ENCODE peak calls at places on chromosomes 1 and 21, in eight cellular contexts. T, W, L, P, A, J, U and B are unnamed samples. For H3K36me3, the result is how much of the 10 kb centered on the place peaks cover.

GRCh38 chr1:64192290-64192689 is 11.1 kb upstream of the UBE2U start:
- DNase-seq in W (no peak), L (no peak), A (no peak), T (no peak), J (no peak), P (no peak), U (no peak), B (no peak)

GRCh38 chr21:45261093-45261492 is 26.6 kb downstream of the POFUT2 start:
- DNase-seq in T (no peak), U (no peak), J (no peak), A (no peak), P (no peak), W (no peak), L (no peak), B (no peak)

GRCh38 chr1:22470227-22470626 is 18.6 kb downstream of the ZBTB40 start:
- DNase-seq in A (no peak), L (no peak), U (no peak), W (no peak), T (no peak), P (no peak), J (no peak), B (no peak)

GRCh38 chr1:11157394-11157793 is 31.8 kb upstream of the ANGPTL7 start:
- DNase-seq in L (no peak), W (no peak), P (no peak), T (no peak), U (no peak), A (no peak), J (no peak), B (no peak)

GRCh38 chr1:230581446-230582079 is 60.7 kb upstream of the COG2 start:
- DNase-seq in W (no peak), T (no peak), U (no peak), A (no peak), P (no peak), J (no peak), L (no peak), B (no peak)

GRCh38 chr1:112527266-112528010 is 18.7 kb downstream of the WNT2B start:
- DNase-seq in W (peak), A (no peak), P (no peak), L (no peak), J (no peak), U (no peak), T (no peak), B (no peak)

GRCh38 chr1:6427445-6428390 is 3.1 kb downstream of the ESPN start:
- DNase-seq in W (no peak), P (no peak), A (no peak), J (no peak), U (no peak), T (no peak), L (no peak), B (no peak)

GRCh38 chr1:58031416-58031815 is 515.1 kb downstream of the OMA1 start:
- DNase-seq in W (no peak), L (no peak), P (no peak), J (no peak), T (no peak), U (no peak), A (no peak), B (no peak)

GRCh38 chr1:6473974-6474814 is 8.2 kb upstream of the TNFRSF25 start:
- DNase-seq in A (no peak), J (no peak), U (no peak), P (no peak), T (no peak), L (no peak), W (no peak), B (no peak)

GRCh38 chr1:113488576-113489177 is 98.4 kb downstream of the MAGI3 start:
- DNase-seq in J (no peak), T (no peak), U (peak), W (no peak), L (no peak), P (peak), A (no peak), B (no peak)

GRCh38 chr1:24384251-24385090 is 29.1 kb downstream of the STPG1 start:
- DNase-seq in T (no peak), P (peak), L (peak), U (peak), J (no peak), W (no peak), A (no peak), B (no peak)

GRCh38 chr1:239025997-239026694 is 360.2 kb upstream of the CHRM3 start:
- DNase-seq in P (no peak), J (no peak), T (no peak), A (no peak), L (no peak), U (no peak), W (no peak), B (no peak)

GRCh38 chr1:169595764-169596711 is 9.8 kb upstream of the F5 start:
- DNase-seq in U (peak), W (peak), P (peak), T (no peak), J (no peak), A (no peak), L (no peak), B (no peak)

GRCh38 chr1:160398823-160399222 is 1.5 kb upstream of the VANGL2 start:
- DNase-seq in L (no peak), J (no peak), W (no peak), T (no peak), A (no peak), P (peak), U (peak), B (no peak)

GRCh38 chr1:234772345-234773147 is 162.6 kb upstream of the IRF2BP2 start:
- DNase-seq in J (peak), T (peak), P (peak), L (peak), U (peak), W (peak), A (peak), B (peak)

GRCh38 chr1:93681095-93681548 is 515 bp downstream of the BCAR3 start:
- DNase-seq in T (no peak), U (no peak), W (no peak), J (no peak), A (peak), P (no peak), L (no peak), B (peak)

GRCh38 chr21:41865002-41865777 is 14.0 kb downstream of the PRDM15 start:
- DNase-seq in J (no peak), T (no peak), W (no peak), L (no peak), U (no peak), A (peak), P (no peak), B (peak)

GRCh38 chr1:67723620-67724019 is 38.6 kb downstream of the GADD45A start:
- DNase-seq in T (no peak), U (peak), A (no peak), W (no peak), L (no peak), P (peak), J (no peak), B (no peak)

DNA sequence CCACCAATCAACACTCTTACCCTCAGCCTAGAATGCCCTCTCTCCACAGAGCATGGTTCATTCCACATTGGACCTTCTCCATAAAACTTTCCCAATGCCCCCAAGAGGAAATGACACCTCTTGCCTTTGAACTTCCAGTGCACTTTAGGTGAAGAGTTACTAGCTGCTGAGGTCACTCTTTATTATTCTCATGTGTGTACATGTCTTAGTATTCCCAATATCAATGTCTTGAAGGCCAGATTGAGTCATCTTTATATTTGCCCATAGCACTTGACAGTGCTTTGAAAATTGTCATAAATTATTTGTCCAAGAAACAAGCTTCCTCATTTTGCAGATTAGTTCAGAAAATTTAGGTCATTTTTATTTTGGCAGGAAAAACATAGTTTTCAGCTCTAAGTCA is 8.1 kb upstream of the DNASE2B start:
- DNase-seq in P (peak), L (no peak), T (no peak), W (no peak), U (peak), A (no peak), J (no peak), B (no peak)
- TF ChIP-seq CTCF in P (no peak), L (no peak), T (no peak), W (no peak), U (no peak), A (no peak), J (no peak), B (no peak)

GRCh38 chr1:27795601-27796000 is 22.6 kb downstream of the STX12 start:
- DNase-seq in P (no peak), T (no peak), A (no peak), W (no peak), U (no peak), J (no peak), L (no peak), B (no peak)
- H3K36me3 ChIP-seq in P (under half), T (half or more), A (half or more), W (under half), U (under half), J (under half), L (under half), B (under half)

GRCh38 chr1:244730934-244731434 is 78.1 kb downstream of the DESI2 start:
- DNase-seq in W (no peak), T (no peak), L (no peak), J (no peak), U (no peak), A (no peak), P (no peak), B (no peak)
- H3K4me3 ChIP-seq in W (peak), T (peak), L (peak), J (peak), U (peak), A (peak), P (peak), B (no peak)

DNA sequence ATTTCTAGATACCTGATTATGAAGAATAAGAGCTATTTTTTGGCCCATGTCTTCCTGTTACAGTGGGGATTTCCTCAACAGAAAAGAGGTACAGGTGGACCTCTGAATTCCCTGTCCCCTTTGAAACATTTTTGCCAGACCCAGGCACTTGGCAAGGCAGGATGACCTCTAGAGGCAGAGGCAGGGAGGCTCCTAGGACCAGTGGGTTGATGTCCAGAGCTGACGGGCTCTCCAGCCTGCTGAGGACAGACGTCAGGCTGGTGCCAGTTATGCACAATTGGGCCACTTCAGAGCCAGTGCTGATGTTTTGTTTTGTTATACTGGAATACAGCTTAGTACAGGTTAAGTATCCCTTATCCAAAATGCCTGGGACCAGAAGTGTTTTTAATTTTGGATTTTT is 18.5 kb upstream of the A3GALT2 start:
- DNase-seq in W (no peak), U (no peak), J (no peak), L (no peak), A (no peak), T (no peak), P (no peak), B (no peak)
- TF ChIP-seq CTCF in W (peak), U (peak), J (peak), L (no peak), A (peak), T (peak), P (peak), B (peak)